ENCODE peak calls at places on chromosome 21, in five cellular contexts. One of them, this sample, is unnamed.

GRCh38 chr21:44800103-44800502 is 1.5 kb downstream of the UBE2G2 start:
- DNase-seq in endothelial cell of umbilical vein: peak; percentile 43
- DNase-seq in BE2C: peak; percentile 62
- DNase-seq in mucosa of descending colon: no peak
- DNase-seq in OCI-LY7: peak; percentile 68
- DNase-seq in this sample: peak; percentile 65

GRCh38 chr21:34857122-34857713 is 188.4 kb downstream of the CLIC6 start:
- DNase-seq in endothelial cell of umbilical vein: peak; percentile 35
- DNase-seq in BE2C: no peak
- DNase-seq in mucosa of descending colon: no peak
- DNase-seq in OCI-LY7: peak; percentile 23
- DNase-seq in this sample: no peak

GRCh38 chr21:15222711-15223110 is 157.9 kb upstream of the NRIP1 start:
- DNase-seq in endothelial cell of umbilical vein: no peak
- DNase-seq in BE2C: no peak
- DNase-seq in mucosa of descending colon: no peak
- DNase-seq in OCI-LY7: no peak
- DNase-seq in this sample: no peak

GRCh38 chr21:37758997-37759396 is 157.3 kb downstream of the KCNJ6 start:
- DNase-seq in endothelial cell of umbilical vein: peak; percentile 6
- DNase-seq in BE2C: peak; percentile 27
- DNase-seq in mucosa of descending colon: no peak
- DNase-seq in OCI-LY7: peak; percentile 19
- DNase-seq in this sample: peak; percentile 64

GRCh38 chr21:44929799-44930542 is 9.3 kb upstream of the ITGB2 start:
- DNase-seq in endothelial cell of umbilical vein: no peak
- DNase-seq in BE2C: no peak
- DNase-seq in mucosa of descending colon: peak; percentile 52
- DNase-seq in OCI-LY7: peak; percentile 27
- DNase-seq in this sample: no peak

GRCh38 chr21:35384375-35384774 is 335.3 kb upstream of the RUNX1 start:
- DNase-seq in endothelial cell of umbilical vein: no peak
- DNase-seq in BE2C: no peak
- DNase-seq in mucosa of descending colon: no peak
- DNase-seq in OCI-LY7: no peak
- DNase-seq in this sample: no peak

GRCh38 chr21:15617968-15618367 is 111.8 kb upstream of the USP25 start:
- DNase-seq in endothelial cell of umbilical vein: peak; percentile 16
- DNase-seq in BE2C: no peak
- DNase-seq in mucosa of descending colon: no peak
- DNase-seq in OCI-LY7: no peak
- DNase-seq in this sample: peak; percentile 84

GRCh38 chr21:44533891-44534627 is 5.9 kb downstream of the KRTAP10-1 start:
- DNase-seq in endothelial cell of umbilical vein: no peak
- DNase-seq in BE2C: peak; percentile 8
- DNase-seq in mucosa of descending colon: peak; percentile 47
- DNase-seq in OCI-LY7: no peak
- DNase-seq in this sample: no peak

DNA sequence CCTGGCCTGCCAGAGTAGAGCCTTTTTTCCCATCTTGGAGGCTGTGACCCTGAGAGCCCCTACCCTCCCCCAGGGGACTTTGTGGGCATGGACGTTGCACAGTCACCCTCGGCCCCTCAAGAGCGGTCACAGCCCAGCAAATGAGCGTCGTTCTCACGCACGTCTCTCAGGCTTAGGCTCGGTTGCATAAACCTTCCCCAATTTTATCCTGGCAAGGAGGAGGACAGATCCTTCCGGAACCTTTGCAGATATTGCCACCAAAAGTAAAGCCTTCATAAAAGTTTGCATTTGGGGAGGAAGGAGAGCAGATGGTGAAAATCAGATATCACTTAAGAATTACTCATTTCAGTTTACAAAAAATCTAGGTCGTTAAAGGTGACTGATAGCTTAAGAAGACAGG is 29.2 kb downstream of the PDE9A start:
- DNase-seq in endothelial cell of umbilical vein: no peak
- DNase-seq in BE2C: no peak
- DNase-seq in mucosa of descending colon: peak; percentile 10
- DNase-seq in OCI-LY7: no peak
- DNase-seq in this sample: no peak
- H3K36me3 ChIP-seq in endothelial cell of umbilical vein: no peaks in the 10 kb centered on the region
- H3K36me3 ChIP-seq in BE2C: no peaks in the 10 kb centered on the region
- H3K36me3 ChIP-seq in mucosa of descending colon: no peaks in the 10 kb centered on the region
- H3K36me3 ChIP-seq in OCI-LY7: no peaks in the 10 kb centered on the region
- H3K36me3 ChIP-seq in this sample: no peaks in the 10 kb centered on the region

DNA sequence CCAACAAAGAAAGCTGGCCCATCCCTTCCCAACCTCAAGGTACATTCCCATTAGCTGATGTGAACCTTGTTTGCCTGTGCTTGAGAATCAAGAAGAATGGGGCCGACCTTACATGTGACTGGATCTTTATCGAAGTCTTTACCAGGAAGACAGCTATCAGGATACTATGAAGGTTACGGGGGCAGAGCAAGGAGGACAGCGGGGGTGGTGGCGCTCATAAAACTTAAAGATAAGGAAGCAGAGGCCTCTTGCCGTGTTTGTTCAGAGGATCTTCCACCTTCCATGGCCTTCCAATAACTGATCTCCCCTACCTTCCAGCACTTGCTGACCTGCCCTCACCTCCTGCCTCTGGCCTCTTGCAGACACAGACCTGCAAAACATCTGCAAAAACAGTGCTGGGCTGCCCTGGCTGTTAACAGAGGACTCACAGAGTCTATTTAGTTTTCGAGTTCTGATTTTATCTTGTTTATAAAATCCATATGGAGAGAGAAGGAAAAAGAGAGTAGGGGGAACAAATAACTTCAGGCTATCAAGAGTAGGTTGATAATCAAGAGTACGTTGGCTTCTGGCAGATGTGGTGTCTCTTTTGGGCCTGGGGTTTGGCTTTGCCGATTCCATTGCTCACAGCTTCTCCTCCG is 198.0 kb downstream of the HUNK start:
- DNase-seq in endothelial cell of umbilical vein: no peak
- DNase-seq in BE2C: peak; percentile 59
- DNase-seq in mucosa of descending colon: no peak
- DNase-seq in OCI-LY7: no peak
- DNase-seq in this sample: no peak
- TF ChIP-seq CTCF in endothelial cell of umbilical vein: no peak
- TF ChIP-seq CTCF in BE2C: no peak
- TF ChIP-seq CTCF in mucosa of descending colon: no peak
- TF ChIP-seq CTCF in OCI-LY7: no peak
- TF ChIP-seq CTCF in this sample: no peak

DNA sequence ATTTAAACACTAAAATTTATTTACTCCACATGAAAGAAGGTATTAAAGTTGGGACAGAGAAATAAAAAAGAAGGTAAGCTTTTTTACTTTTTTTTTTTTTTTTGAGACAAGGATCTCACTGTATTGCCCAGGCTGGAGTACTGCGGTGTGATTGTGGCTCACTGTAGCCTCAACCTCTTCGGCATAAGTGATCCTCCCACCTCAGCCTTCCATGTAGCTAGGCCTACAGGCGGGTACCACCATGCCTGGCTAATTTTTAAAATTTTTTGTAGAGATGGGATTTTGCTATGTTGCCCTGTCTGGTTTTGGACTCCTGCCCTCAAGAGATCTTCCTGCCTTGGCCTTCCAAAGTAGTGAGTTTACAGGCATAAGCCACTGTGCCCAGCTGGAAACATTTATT is 106.6 kb downstream of the ITSN1 start:
- DNase-seq in endothelial cell of umbilical vein: no peak
- DNase-seq in BE2C: no peak
- DNase-seq in mucosa of descending colon: no peak
- DNase-seq in OCI-LY7: no peak
- DNase-seq in this sample: no peak
- H3K36me3 ChIP-seq in endothelial cell of umbilical vein: peaks cover 2% of the 10 kb centered on the region
- H3K36me3 ChIP-seq in BE2C: no peaks in the 10 kb centered on the region
- H3K36me3 ChIP-seq in mucosa of descending colon: no peaks in the 10 kb centered on the region
- H3K36me3 ChIP-seq in OCI-LY7: no peaks in the 10 kb centered on the region
- H3K36me3 ChIP-seq in this sample: peaks cover 12% of the 10 kb centered on the region

GRCh38 chr21:29939859-29940245 is at the start of gene GRIK1:
- DNase-seq in endothelial cell of umbilical vein: no peak
- DNase-seq in BE2C: no peak
- DNase-seq in mucosa of descending colon: no peak
- DNase-seq in OCI-LY7: no peak
- DNase-seq in this sample: peak; percentile 36

GRCh38 chr21:29940993-29941392 is 1.2 kb upstream of the GRIK1 start:
- DNase-seq in endothelial cell of umbilical vein: no peak
- DNase-seq in BE2C: no peak
- DNase-seq in mucosa of descending colon: no peak
- DNase-seq in OCI-LY7: no peak
- DNase-seq in this sample: peak; percentile 5

GRCh38 chr21:29942033-29942432 is 2.2 kb upstream of the GRIK1 start:
- DNase-seq in endothelial cell of umbilical vein: no peak
- DNase-seq in BE2C: no peak
- DNase-seq in mucosa of descending colon: no peak
- DNase-seq in OCI-LY7: no peak
- DNase-seq in this sample: no peak

GRCh38 chr21:29947119-29947518 is 7.3 kb upstream of the GRIK1 start:
- DNase-seq in endothelial cell of umbilical vein: no peak
- DNase-seq in BE2C: no peak
- DNase-seq in mucosa of descending colon: no peak
- DNase-seq in OCI-LY7: no peak
- DNase-seq in this sample: no peak

DNA sequence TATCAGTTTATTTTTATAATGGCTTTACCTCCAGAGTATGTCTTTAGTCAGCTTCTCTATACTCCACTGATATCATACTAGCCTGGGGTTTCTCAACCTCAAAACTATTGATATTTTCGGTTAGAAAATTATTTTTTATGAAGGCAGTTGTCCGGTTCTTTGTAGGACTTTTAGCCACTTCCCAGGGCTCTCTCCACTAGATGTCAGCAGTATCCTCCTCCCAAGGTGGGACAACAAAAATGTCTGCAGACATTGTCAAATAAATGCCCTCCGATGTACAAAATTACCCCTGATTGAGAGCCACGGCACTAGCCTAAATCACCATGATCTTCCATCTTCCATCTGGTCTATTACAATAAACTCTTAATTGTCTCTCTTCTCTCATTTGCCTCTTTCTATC is 4.1 kb upstream of the GRIK1 start:
- DNase-seq in endothelial cell of umbilical vein: no peak
- DNase-seq in BE2C: no peak
- DNase-seq in mucosa of descending colon: no peak
- DNase-seq in OCI-LY7: no peak
- DNase-seq in this sample: no peak
- TF ChIP-seq CTCF in endothelial cell of umbilical vein: no peak
- TF ChIP-seq CTCF in BE2C: peak; percentile 6
- TF ChIP-seq CTCF in mucosa of descending colon: no peak
- TF ChIP-seq CTCF in OCI-LY7: peak; percentile 37
- TF ChIP-seq CTCF in this sample: peak; percentile 13

This sample was measured in cardiac muscle cell.